ENCODE peak calls at places on chromosomes 5 and 9, in seven cellular contexts. W is GM13976; V is D341Med; A is epithelial cell of esophagus; M is HS-27A; U is sciatic nerve; Z is activated CD4-positive, CD25-positive, alpha-beta regulatory T cell treated with anti-CD3 and anti-CD28 coated beads, Interleukin-2, amount 50 U/mL, for 72 hours. K is an unnamed sample.

GRCh38 chr5:44871401-44871800 is 62.7 kb downstream of the MRPS30 start:
- DNase-seq in W (no peak), A (no peak), M (no peak), U (no peak), Z (no peak), V (no peak), K (no peak)

GRCh38 chr9:83274787-83275186 is 211.8 kb upstream of the RASEF start:
- DNase-seq in W (no peak), M (no peak), A (no peak), U (no peak), Z (no peak), V (no peak), K (no peak)

GRCh38 chr9:17021379-17021970 is 113.4 kb upstream of the CNTLN start:
- DNase-seq in U (no peak), Z (no peak), W (no peak), M (no peak), A (peak), V (no peak), K (no peak)

GRCh38 chr9:26856413-26857032 is 36.1 kb downstream of the CAAP1 start:
- DNase-seq in W (peak), V (peak), U (no peak), A (peak), M (peak), Z (no peak), K (no peak)

GRCh38 chr9:74284596-74284995 is 212.5 kb upstream of the RORB start:
- DNase-seq in A (peak), U (no peak), Z (no peak), V (peak), M (no peak), W (no peak), K (no peak)

GRCh38 chr9:2018764-2019548 is 3.8 kb downstream of the SMARCA2 start:
- DNase-seq in W (no peak), Z (no peak), A (peak), U (no peak), V (no peak), M (no peak), K (no peak)

GRCh38 chr5:73103885-73104284 is 16.5 kb upstream of the TMEM171 start:
- DNase-seq in A (no peak), W (no peak), U (no peak), V (no peak), M (no peak), Z (no peak), K (no peak)

GRCh38 chr9:1869843-1870242 is 145.3 kb upstream of the SMARCA2 start:
- DNase-seq in V (peak), Z (no peak), M (no peak), U (no peak), W (peak), A (peak), K (no peak)

GRCh38 chr9:12657998-12658397 is 35.2 kb upstream of the TYRP1 start:
- DNase-seq in W (no peak), A (no peak), Z (no peak), U (no peak), V (no peak), M (no peak), K (no peak)

GRCh38 chr5:37436146-37436934 is 57.2 kb downstream of the WDR70 start:
- DNase-seq in U (no peak), W (no peak), Z (no peak), M (no peak), V (no peak), A (peak), K (no peak)

GRCh38 chr5:76733049-76733417 is 17.1 kb downstream of the F2R start:
- DNase-seq in U (no peak), M (no peak), A (no peak), W (peak), V (no peak), Z (no peak), K (no peak)

GRCh38 chr5:23084815-23085214 is 231.7 kb upstream of the CDH12 start:
- DNase-seq in Z (no peak), W (no peak), M (no peak), V (no peak), A (peak), U (no peak), K (no peak)

GRCh38 chr9:133526721-133527321 is 2.1 kb upstream of the MYMK start:
- DNase-seq in W (no peak), A (no peak), V (no peak), U (no peak), Z (no peak), M (no peak), K (no peak)

GRCh38 chr5:123916331-123917121 is 404.5 kb downstream of the CSNK1G3 start:
- DNase-seq in M (peak), A (peak), W (no peak), V (no peak), Z (no peak), U (no peak), K (no peak)

GRCh38 chr5:145806923-145807322 is 28.2 kb downstream of the PRELID2 start:
- DNase-seq in V (no peak), W (no peak), Z (no peak), A (peak), U (no peak), M (no peak), K (no peak)

GRCh38 chr9:6015278-6016157 is at the start of gene RANBP6:
- DNase-seq in U (peak), V (peak), A (peak), W (peak), M (peak), Z (peak), K (peak)

GRCh38 chr9:99895510-99895909 is 10.9 kb upstream of the STX17 start:
- DNase-seq in U (no peak), M (no peak), V (no peak), A (no peak), Z (no peak), W (no peak), K (no peak)

GRCh38 chr5:179185256-179186091 is 125.3 kb downstream of the ZNF354C start:
- DNase-seq in Z (no peak), A (no peak), M (no peak), W (no peak), V (no peak), U (no peak), K (no peak)

GRCh38 chr5:96823060-96823459 is 15.3 kb upstream of the ERAP1 start:
- DNase-seq in Z (no peak), U (no peak), A (no peak), M (no peak), W (no peak), V (no peak), K (no peak)

GRCh38 chr9:86201474-86202337 is 57.8 kb downstream of the C9orf153 start:
- DNase-seq in U (no peak), Z (no peak), V (no peak), W (no peak), A (peak), M (no peak), K (no peak)

GRCh38 chr9:26949604-26950003 is 2.6 kb upstream of the PLAA start:
- DNase-seq in A (peak), W (no peak), Z (no peak), V (no peak), M (no peak), U (no peak), K (no peak)

K was measured in sigmoid colon.